ENCODE peak calls at places on chromosomes 7 and 10, in seven cellular contexts. J is uterus, F is kidney, W is Peyer's patch, D is heart left ventricle, V is esophagus squamous epithelium, B is epithelial cell of esophagus. C is an unnamed sample.

GRCh38 chr10:50624866-50625491 is 1.2 kb upstream of the SGMS1 start:
- DNase-seq in D (peak; percentile 70), B (peak; percentile 65), V (peak; percentile 27), J (no peak), W (peak; percentile 78), F (no peak), C (peak; percentile 65)

GRCh38 chr7:50351267-50351666 is 46.8 kb downstream of the IKZF1 start:
- DNase-seq in J (no peak), V (no peak), W (no peak), D (no peak), B (no peak), F (no peak), C (no peak)

GRCh38 chr10:60224129-60224705 is 165.5 kb downstream of the ANK3 start:
- DNase-seq in D (no peak), V (no peak), F (no peak), J (no peak), W (no peak), B (peak; percentile 17), C (no peak)

GRCh38 chr7:600935-601334 is 81.3 kb upstream of the PDGFA start:
- DNase-seq in W (no peak), B (no peak), D (peak; percentile 11), F (peak; percentile 72), J (no peak), V (no peak), C (no peak)

GRCh38 chr10:110357252-110357780 is 52.6 kb upstream of the SMNDC1 start:
- DNase-seq in B (peak; percentile 87), W (peak; percentile 59), J (peak; percentile 60), V (no peak), D (no peak), F (no peak), C (peak; percentile 70)

GRCh38 chr10:87671416-87671815 is 11.7 kb downstream of the PAPSS2 start:
- DNase-seq in F (no peak), V (no peak), D (no peak), J (no peak), W (no peak), B (no peak), C (no peak)

GRCh38 chr7:137172105-137172590 is 171.4 kb downstream of the PTN start:
- DNase-seq in V (no peak), B (no peak), J (no peak), W (no peak), F (no peak), D (no peak), C (no peak)

GRCh38 chr7:1090236-1090635 is 2.3 kb downstream of the GPER1 start:
- DNase-seq in F (peak; percentile 68), D (no peak), B (no peak), J (no peak), V (no peak), W (no peak), C (no peak)

GRCh38 chr7:105849122-105849855 is 27.1 kb downstream of the ATXN7L1 start:
- DNase-seq in V (no peak), D (no peak), B (peak; percentile 68), W (peak; percentile 28), J (no peak), F (no peak), C (no peak)

GRCh38 chr7:85004402-85004801 is 182.5 kb downstream of the SEMA3D start:
- DNase-seq in B (no peak), W (no peak), D (no peak), J (no peak), F (no peak), V (no peak), C (no peak)

GRCh38 chr10:30039567-30039966 is 19.8 kb downstream of the JCAD start:
- DNase-seq in F (no peak), V (no peak), J (no peak), D (no peak), W (no peak), B (no peak), C (peak; percentile 18)

GRCh38 chr7:22885824-22886255 is 63.2 kb upstream of the TOMM7 start:
- DNase-seq in F (no peak), W (no peak), J (no peak), B (peak; percentile 20), D (no peak), V (no peak), C (no peak)

GRCh38 chr10:111392910-111393309 is 316.1 kb downstream of the ADRA2A start:
- DNase-seq in W (no peak), B (no peak), J (no peak), D (no peak), F (no peak), V (no peak), C (no peak)

GRCh38 chr10:117136391-117136975 is 1.6 kb downstream of the VAX1 start:
- DNase-seq in W (no peak), J (no peak), B (no peak), V (no peak), F (no peak), D (no peak), C (no peak)

GRCh38 chr10:14004536-14004935 is 326.2 kb downstream of the FRMD4A start:
- DNase-seq in F (no peak), D (no peak), B (no peak), V (no peak), W (no peak), J (no peak), C (no peak)

GRCh38 chr10:36109399-36110023 is 467.4 kb upstream of the FZD8 start:
- DNase-seq in V (no peak), F (no peak), J (no peak), B (no peak), D (no peak), W (no peak), C (no peak)

GRCh38 chr7:64877714-64878610 is 25.1 kb upstream of the ZNF273 start:
- DNase-seq in J (no peak), W (no peak), B (no peak), D (no peak), V (no peak), F (no peak), C (no peak)

GRCh38 chr7:91420606-91421390 is 156.6 kb downstream of the FZD1 start:
- DNase-seq in V (no peak), J (no peak), W (no peak), B (no peak), F (no peak), D (no peak), C (no peak)

GRCh38 chr7:91425149-91425548 is 160.9 kb downstream of the FZD1 start:
- DNase-seq in V (no peak), B (no peak), F (no peak), D (no peak), W (no peak), J (no peak), C (no peak)

DNA sequence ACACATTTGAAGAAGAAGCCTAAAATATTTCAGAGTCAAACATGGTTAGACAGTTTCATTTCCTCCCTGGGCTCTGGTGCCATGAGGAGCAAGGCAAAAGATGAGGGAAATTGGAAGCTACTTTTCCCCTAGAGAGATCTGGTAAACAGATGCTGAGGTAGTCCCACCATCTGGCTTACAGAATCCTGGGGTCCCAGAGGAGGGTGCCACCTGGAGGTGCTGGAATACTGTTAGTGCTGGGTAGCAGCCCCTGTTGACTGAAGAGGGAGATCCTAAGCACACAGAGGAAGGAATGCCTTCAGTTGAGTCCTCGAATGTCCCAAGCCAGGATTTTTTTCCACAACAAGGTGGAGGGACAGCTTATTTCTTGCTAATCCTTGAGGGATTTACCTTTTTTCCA is 160.1 kb downstream of the FZD1 start:
- DNase-seq in W (no peak), B (no peak), F (no peak), J (no peak), D (no peak), V (no peak), C (no peak)
- TF ChIP-seq CTCF in W (no peak), B (no peak), F (no peak), J (no peak), D (no peak), V (no peak), C (no peak)

GRCh38 chr10:9211228-9211627 is 1156.7 kb downstream of the GATA3 start:
- DNase-seq in D (no peak), V (no peak), B (no peak), W (no peak), J (no peak), F (no peak), C (no peak)
- TF ChIP-seq CTCF in D (no peak), V (no peak), B (peak; percentile 48), W (no peak), J (no peak), F (peak; percentile 11), C (no peak)

GRCh38 chr7:26619348-26619747 is 245.0 kb downstream of the SKAP2 start:
- DNase-seq in V (no peak), W (no peak), F (no peak), J (no peak), B (no peak), D (no peak), C (no peak)

GRCh38 chr7:26618898-26619297 is 245.5 kb downstream of the SKAP2 start:
- DNase-seq in J (no peak), F (no peak), V (no peak), B (no peak), W (no peak), D (no peak), C (no peak)

GRCh38 chr7:26617066-26617465 is 247.3 kb downstream of the SKAP2 start:
- DNase-seq in D (no peak), B (no peak), W (no peak), V (no peak), J (no peak), F (no peak), C (no peak)

GRCh38 chr7:26618458-26618857 is 245.9 kb downstream of the SKAP2 start:
- DNase-seq in W (no peak), F (no peak), V (no peak), J (no peak), B (no peak), D (no peak), C (no peak)

DNA sequence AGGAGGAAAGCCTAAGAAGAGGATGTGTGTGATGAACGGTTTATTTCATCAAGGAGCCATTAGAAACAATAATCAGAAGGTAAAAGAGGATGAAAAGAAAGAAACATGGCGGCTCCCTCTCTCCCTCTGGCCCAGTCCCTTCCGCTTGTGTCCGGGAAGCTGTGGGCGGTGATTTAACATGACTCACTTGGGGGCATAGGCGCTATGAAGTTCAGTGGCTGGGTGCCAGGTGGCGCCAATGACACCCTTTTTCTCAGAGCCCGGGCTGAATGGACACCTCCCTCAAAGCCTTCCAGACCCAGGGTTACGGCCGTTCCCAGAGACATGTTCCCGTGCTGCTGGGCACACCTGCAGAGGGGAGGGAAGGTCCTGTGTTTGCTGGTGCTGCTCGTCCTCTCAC is 244.0 kb downstream of the SKAP2 start:
- DNase-seq in B (peak; percentile 6), D (no peak), V (no peak), F (no peak), W (no peak), J (no peak), C (peak; percentile 49)
- TF ChIP-seq CTCF in B (no peak), D (no peak), V (no peak), F (peak; percentile 26), W (no peak), J (no peak), C (no peak)

GRCh38 chr7:19051767-19052375 is 65.6 kb downstream of the TWIST1 start:
- DNase-seq in D (peak; percentile 24), J (no peak), V (no peak), B (peak; percentile 57), W (peak; percentile 31), F (no peak), C (peak; percentile 54)
- TF ChIP-seq CTCF in D (peak; percentile 76), J (peak; percentile 41), V (peak; percentile 55), B (peak; percentile 79), W (peak; percentile 40), F (peak; percentile 45), C (peak; percentile 76)

GRCh38 chr7:28678421-28678965 is 266.2 kb downstream of the CREB5 start:
- DNase-seq in J (no peak), B (peak; percentile 11), V (no peak), W (no peak), F (no peak), D (no peak), C (no peak)
- TF ChIP-seq CTCF in J (no peak), B (no peak), V (no peak), W (no peak), F (no peak), D (no peak), C (no peak)

C was measured in MCF 10A.